ENCODE peak calls at places on chromosome 16, in ten cellular contexts. T is effector memory CD4-positive, alpha-beta T cell; L is adrenal gland; W is SK-N-SH; J is heart left ventricle; Z is fibroblast of lung; O is sigmoid colon; A is PC-9; Q is A673; S is body of pancreas. X is an unnamed sample.

GRCh38 chr16:89973654-89974335 is 25.2 kb downstream of the DEF8 start:
- DNase-seq in S (no peak), W (no peak), A (no peak), Z (no peak), L (no peak), O (no peak), J (no peak), T (no peak), Q (no peak), X (peak; percentile 36)

GRCh38 chr16:28210979-28211505 is 723 bp downstream of the XPO6 start:
- DNase-seq in O (peak; percentile 81), A (peak; percentile 45), L (peak; percentile 87), J (peak; percentile 79), S (peak; percentile 60), Q (peak; percentile 76), T (peak; percentile 37), Z (peak; percentile 69), W (peak; percentile 83), X (peak; percentile 87)

GRCh38 chr16:4991754-4992153 is 33.6 kb downstream of the SEC14L5 start:
- DNase-seq in S (no peak), W (no peak), Q (no peak), O (no peak), T (no peak), Z (no peak), L (no peak), A (no peak), J (no peak), X (no peak)

GRCh38 chr16:50202926-50203624 is 50.0 kb downstream of the TENT4B start:
- DNase-seq in Z (peak; percentile 94), W (no peak), J (no peak), T (no peak), S (no peak), Q (peak; percentile 84), O (no peak), A (peak; percentile 88), L (no peak), X (no peak)

GRCh38 chr16:8623634-8624033 is 2.1 kb downstream of the METTL22 start:
- DNase-seq in S (no peak), Z (peak; percentile 35), J (no peak), O (peak; percentile 29), A (no peak), W (no peak), Q (no peak), T (no peak), L (no peak), X (no peak)

GRCh38 chr16:62149646-62150045 is 113.4 kb upstream of the CDH8 start:
- DNase-seq in J (no peak), S (no peak), Z (peak; percentile 71), L (no peak), A (no peak), Q (peak; percentile 14), T (no peak), W (no peak), O (no peak), X (no peak)

GRCh38 chr16:77223184-77223583 is 24.0 kb downstream of the SYCE1L start:
- DNase-seq in A (no peak), T (no peak), Z (no peak), J (no peak), W (peak; percentile 35), L (no peak), Q (peak; percentile 34), S (no peak), O (no peak), X (no peak)

GRCh38 chr16:6356881-6357280 is 975.8 kb upstream of the RBFOX1 start:
- DNase-seq in Z (no peak), Q (no peak), S (no peak), J (no peak), O (no peak), A (no peak), T (no peak), L (no peak), W (no peak), X (no peak)

GRCh38 chr16:66273644-66274334 is 92.7 kb upstream of the CDH5 start:
- DNase-seq in O (no peak), L (no peak), A (no peak), T (no peak), Q (no peak), J (no peak), Z (peak; percentile 61), S (no peak), W (no peak), X (no peak)

GRCh38 chr16:11792404-11793260 is 4.4 kb downstream of the ZC3H7A start:
- DNase-seq in S (peak; percentile 67), Q (no peak), L (no peak), W (no peak), A (no peak), O (no peak), Z (no peak), J (no peak), T (no peak), X (peak; percentile 59)

GRCh38 chr16:58638148-58639036 is 8.8 kb upstream of the CNOT1 start:
- DNase-seq in L (peak; percentile 83), O (no peak), Z (peak; percentile 90), A (peak; percentile 83), W (no peak), S (peak; percentile 30), T (no peak), Q (peak; percentile 35), J (peak; percentile 50), X (no peak)

GRCh38 chr16:67650023-67650422 is 5.1 kb downstream of the CARMIL2 start:
- DNase-seq in W (no peak), J (no peak), T (no peak), L (no peak), O (no peak), S (no peak), Q (no peak), Z (no peak), A (no peak), X (no peak)

DNA sequence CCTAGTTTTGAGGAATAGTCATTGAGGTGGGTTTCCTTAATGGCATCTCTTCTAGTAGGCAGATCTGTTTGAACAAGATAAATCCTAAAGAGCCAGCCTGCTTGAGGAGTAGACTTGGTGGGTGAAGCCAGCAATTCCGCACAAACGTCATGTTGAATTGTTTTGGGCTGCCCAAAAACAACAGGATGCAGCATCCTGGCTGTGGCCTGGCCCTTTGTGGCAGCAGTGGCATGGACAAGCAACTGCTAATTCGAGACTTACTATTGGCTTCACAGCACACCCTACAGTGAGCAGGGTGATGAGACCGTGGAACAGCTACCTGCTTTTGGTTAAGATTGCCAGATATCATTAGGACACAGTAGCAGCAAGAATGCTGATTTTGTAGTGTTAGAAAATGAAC is 9.3 kb upstream of the VPS4A start:
- DNase-seq in T (no peak), L (no peak), Z (no peak), Q (no peak), A (no peak), O (no peak), J (no peak), S (no peak), W (no peak), X (no peak)
- H3K4me1 ChIP-seq in T (no peaks in the 10 kb centered on the region), L (no peaks in the 10 kb centered on the region), Z (no peaks in the 10 kb centered on the region), Q (no peaks in the 10 kb centered on the region), A (no peaks in the 10 kb centered on the region), O (no peaks in the 10 kb centered on the region), J (no peaks in the 10 kb centered on the region), S (no peaks in the 10 kb centered on the region), W (no peaks in the 10 kb centered on the region), X (no peaks in the 10 kb centered on the region)

GRCh38 chr16:24670623-24671454 is 58.6 kb upstream of the TNRC6A start:
- DNase-seq in A (no peak), L (peak; percentile 92), Q (peak; percentile 79), J (peak; percentile 77), T (no peak), W (peak; percentile 81), O (peak; percentile 87), Z (peak; percentile 89), S (peak; percentile 31), X (peak; percentile 7)
- H3K4me3 ChIP-seq in A (no peak overlapping the region), L (peak overlapping the region; percentile 9), Q (no peak overlapping the region), J (no peak overlapping the region), T (no peak overlapping the region), W (peak overlapping the region; percentile 29), O (no peak overlapping the region), Z (no peak overlapping the region), S (no peak overlapping the region), X (no peak overlapping the region)

DNA sequence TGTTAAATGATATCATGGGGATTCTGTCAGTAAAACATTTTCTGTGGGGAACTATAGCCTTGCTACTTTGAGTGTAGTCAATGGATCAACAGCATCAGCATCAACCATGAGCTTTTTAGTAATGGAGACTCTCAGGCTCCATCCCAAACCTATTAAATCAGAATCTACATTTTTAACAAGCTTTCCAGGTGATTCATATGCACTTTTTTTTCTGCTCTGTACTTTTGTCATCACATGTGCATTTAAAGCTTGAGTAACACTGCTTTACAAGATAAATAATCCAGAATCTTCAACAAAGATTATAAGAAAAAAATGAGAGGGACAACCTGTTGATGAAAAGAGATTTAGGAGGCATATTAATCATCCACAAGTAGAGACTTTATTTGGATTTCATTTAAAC is 23.5 kb downstream of the NUP93 start:
- DNase-seq in J (no peak), O (no peak), A (no peak), Z (peak; percentile 73), L (no peak), W (no peak), T (no peak), Q (no peak), S (no peak), X (no peak)
- H3K36me3 ChIP-seq in J (no peaks in the 10 kb centered on the region), O (no peaks in the 10 kb centered on the region), A (no peaks in the 10 kb centered on the region), Z (peaks cover 2% of the 10 kb centered on the region), L (no peaks in the 10 kb centered on the region), W (peaks cover 14% of the 10 kb centered on the region), T (peaks cover 12% of the 10 kb centered on the region), Q (no peaks in the 10 kb centered on the region), S (no peaks in the 10 kb centered on the region), X (no peaks in the 10 kb centered on the region)

GRCh38 chr16:77807-78443 is at the start of gene MPG:
- DNase-seq in L (peak; percentile 86), W (peak; percentile 100), O (peak; percentile 95), Q (peak; percentile 81), Z (peak; percentile 69), A (peak; percentile 51), S (peak; percentile 81), T (peak; percentile 63), J (peak; percentile 92), X (peak; percentile 94)

GRCh38 chr16:78444-79145 is 570 bp downstream of the MPG start:
- DNase-seq in W (no peak), Z (peak; percentile 58), J (peak; percentile 60), S (peak; percentile 46), O (peak; percentile 77), T (no peak), L (peak; percentile 71), A (no peak), Q (no peak), X (peak; percentile 51)

GRCh38 chr16:76535-77272 is 1.3 kb upstream of the MPG start:
- DNase-seq in J (peak; percentile 91), Q (peak; percentile 46), S (no peak), L (peak; percentile 57), W (no peak), A (peak; percentile 40), O (peak; percentile 93), Z (peak; percentile 86), T (no peak), X (peak; percentile 81)

GRCh38 chr16:75580-76501 is 2.2 kb upstream of the MPG start:
- DNase-seq in S (peak; percentile 53), L (peak; percentile 49), O (peak; percentile 95), J (peak; percentile 90), Q (peak; percentile 75), W (peak; percentile 63), T (no peak), A (no peak), Z (peak; percentile 79), X (peak; percentile 70)

DNA sequence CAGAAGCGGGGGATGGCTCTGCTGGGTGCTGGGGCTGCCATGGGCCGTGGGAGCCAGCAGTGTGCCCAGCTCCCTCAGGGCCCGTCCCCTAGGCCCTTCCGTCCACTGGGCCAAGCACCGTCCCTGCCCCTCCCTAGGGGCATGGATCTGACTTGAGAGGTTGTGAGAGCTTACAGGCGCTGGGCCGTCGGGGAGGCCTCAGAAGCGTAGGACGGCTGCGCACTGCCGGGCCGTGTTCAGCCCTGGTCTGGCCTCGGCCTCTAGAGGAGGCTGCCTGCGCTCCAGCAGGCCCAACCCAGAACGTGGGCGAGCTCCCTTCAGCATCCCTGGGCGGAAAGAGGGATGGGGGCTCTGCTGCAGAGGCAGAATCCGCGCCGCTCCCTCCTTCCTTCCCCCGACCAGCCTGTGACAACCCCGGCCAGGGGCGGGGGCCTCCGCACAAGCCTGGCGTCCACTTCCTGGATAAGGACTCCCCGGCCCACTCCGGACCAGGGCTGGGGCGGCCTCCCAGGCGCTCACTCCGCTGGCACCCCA is 685 bp upstream of the MPG start:
- DNase-seq in T (no peak), Q (peak; percentile 47), W (peak; percentile 86), O (peak; percentile 84), J (peak; percentile 72), A (peak; percentile 38), Z (peak; percentile 58), S (no peak), L (no peak), X (peak; percentile 74)
- H3K4me1 ChIP-seq in T (peaks cover 23% of the 10 kb centered on the region), Q (peaks cover 35% of the 10 kb centered on the region), W (peaks cover 23% of the 10 kb centered on the region), O (no peaks in the 10 kb centered on the region), J (peaks cover 52% of the 10 kb centered on the region), A (peaks cover 35% of the 10 kb centered on the region), Z (peaks cover 39% of the 10 kb centered on the region), S (peaks cover 38% of the 10 kb centered on the region), L (peaks cover 46% of the 10 kb centered on the region), X (peaks cover 34% of the 10 kb centered on the region)